ENCODE peak calls at places on chromosome 16, in five cellular contexts. R is H1, Q is A549, U is K562, F is HepG2. X is an unnamed sample.

GRCh38 chr16:3823427-3823826 is 57.1 kb downstream of the CREBBP start:
- DNase-seq in R (no peak), Q (no peak), U (no peak), F (no peak), X (no peak)

GRCh38 chr16:80899804-80900592 is 95.6 kb upstream of the CDYL2 start:
- DNase-seq in R (no peak), Q (peak), U (no peak), F (peak), X (peak)

GRCh38 chr16:51982715-51983680 is 563.9 kb downstream of the TOX3 start:
- DNase-seq in R (no peak), Q (peak), U (peak), F (peak), X (peak)

GRCh38 chr16:17404903-17405691 is 65.7 kb downstream of the XYLT1 start:
- DNase-seq in R (no peak), Q (no peak), U (no peak), F (no peak), X (peak)

GRCh38 chr16:88634994-88635670 is 3.2 kb upstream of the IL17C start:
- DNase-seq in R (no peak), Q (peak), U (no peak), F (no peak), X (no peak)

GRCh38 chr16:25109643-25110042 is 1.9 kb upstream of the LCMT1 start:
- DNase-seq in R (no peak), Q (peak), U (no peak), F (peak), X (no peak)

GRCh38 chr16:89153848-89154271 is 17.7 kb upstream of the CDH15 start:
- DNase-seq in R (no peak), Q (no peak), U (no peak), F (no peak), X (no peak)

GRCh38 chr16:66930189-66930588 is 4.0 kb downstream of the CIAO2B start:
- DNase-seq in R (no peak), Q (peak), U (peak), F (peak), X (no peak)

GRCh38 chr16:4160663-4161436 is 44.6 kb upstream of the ADCY9 start:
- DNase-seq in R (no peak), Q (no peak), U (no peak), F (no peak), X (no peak)

GRCh38 chr16:23114131-23114904 is 34.9 kb downstream of the USP31 start:
- DNase-seq in R (no peak), Q (no peak), U (no peak), F (no peak), X (no peak)

GRCh38 chr16:643050-643368 is 1.4 kb downstream of the MCRIP2 start:
- DNase-seq in R (no peak), Q (no peak), U (peak), F (no peak), X (no peak)

GRCh38 chr16:21702259-21702658 is 38.5 kb downstream of the OTOA start:
- DNase-seq in R (no peak), Q (no peak), U (no peak), F (no peak), X (no peak)

GRCh38 chr16:85422374-85423185 is 190.5 kb upstream of the GSE1 start:
- DNase-seq in R (no peak), Q (peak), U (peak), F (peak), X (no peak)

GRCh38 chr16:17817943-17818342 is 347.2 kb upstream of the XYLT1 start:
- DNase-seq in R (no peak), Q (no peak), U (no peak), F (no peak), X (no peak)

GRCh38 chr16:1940273-1941161 is 2.5 kb downstream of the MSRB1 start:
- DNase-seq in R (no peak), Q (no peak), U (no peak), F (peak), X (no peak)

GRCh38 chr16:48438414-48438813 is 53.2 kb upstream of the SIAH1 start:
- DNase-seq in R (no peak), Q (no peak), U (no peak), F (no peak), X (no peak)
- TF ChIP-seq CHD2 in R (no peak), Q (no peak), U (no peak), F (no peak), X (no peak)

DNA sequence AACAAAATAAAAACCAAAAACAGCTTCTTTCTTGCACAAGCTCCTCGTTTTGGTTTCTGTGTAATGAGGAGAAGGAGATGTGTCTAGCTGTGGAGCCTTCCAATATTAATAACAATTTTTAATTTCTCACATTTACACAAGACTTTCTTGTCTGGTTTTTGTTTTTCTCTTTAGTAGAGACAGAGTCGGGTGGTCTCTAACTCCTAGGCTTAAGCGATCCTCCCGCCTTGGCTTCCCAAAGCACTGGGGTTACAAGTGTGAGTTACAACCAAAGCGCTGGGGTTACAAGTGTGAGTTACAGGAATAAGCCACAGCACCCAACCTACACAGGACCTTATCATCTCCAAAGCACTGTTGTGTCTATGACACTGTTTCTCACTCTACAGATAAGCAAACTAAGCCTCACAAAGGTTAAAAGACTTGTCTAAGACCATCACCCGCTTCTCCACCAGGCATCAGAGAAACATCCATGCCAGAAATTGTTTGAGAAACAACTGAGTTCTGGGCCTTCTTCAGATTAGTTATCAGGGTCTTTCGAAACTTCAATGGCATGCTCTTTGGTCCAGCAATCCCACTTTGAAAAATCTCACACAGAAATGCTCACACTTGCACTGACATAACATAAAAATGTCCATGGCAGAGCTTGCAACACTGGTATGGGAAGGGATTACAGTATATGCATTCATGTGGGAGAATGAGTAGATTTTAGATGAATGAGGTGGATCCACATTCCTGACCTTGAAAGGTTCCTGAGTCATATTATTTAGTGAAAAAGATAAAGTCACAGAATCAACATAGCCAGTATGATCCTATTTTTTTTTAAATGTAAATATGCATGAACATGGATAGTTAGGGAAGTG is 3.9 kb downstream of the ABAT start:
- DNase-seq in R (no peak), Q (peak), U (no peak), F (peak), X (no peak)
- TF ChIP-seq CHD2 in R (no peak), Q (no peak), U (no peak), F (no peak), X (no peak)

GRCh38 chr16:29992371-29992967 is 2.9 kb downstream of the HIRIP3 start:
- DNase-seq in R (no peak), Q (no peak), U (no peak), F (no peak), X (no peak)
- TF ChIP-seq CHD2 in R (no peak), Q (no peak), U (no peak), F (no peak), X (no peak)

GRCh38 chr16:10940501-10941079 is 1.7 kb downstream of the DEXI start:
- DNase-seq in R (no peak), Q (no peak), U (no peak), F (no peak), X (no peak)

GRCh38 chr16:10941127-10941933 is 938 bp downstream of the DEXI start:
- DNase-seq in R (no peak), Q (no peak), U (no peak), F (no peak), X (no peak)

GRCh38 chr16:10938321-10938720 is 3.9 kb downstream of the DEXI start:
- DNase-seq in R (no peak), Q (no peak), U (no peak), F (no peak), X (no peak)

GRCh38 chr16:10938844-10939648 is 3.2 kb downstream of the DEXI start:
- DNase-seq in R (no peak), Q (no peak), U (no peak), F (peak), X (no peak)

DNA sequence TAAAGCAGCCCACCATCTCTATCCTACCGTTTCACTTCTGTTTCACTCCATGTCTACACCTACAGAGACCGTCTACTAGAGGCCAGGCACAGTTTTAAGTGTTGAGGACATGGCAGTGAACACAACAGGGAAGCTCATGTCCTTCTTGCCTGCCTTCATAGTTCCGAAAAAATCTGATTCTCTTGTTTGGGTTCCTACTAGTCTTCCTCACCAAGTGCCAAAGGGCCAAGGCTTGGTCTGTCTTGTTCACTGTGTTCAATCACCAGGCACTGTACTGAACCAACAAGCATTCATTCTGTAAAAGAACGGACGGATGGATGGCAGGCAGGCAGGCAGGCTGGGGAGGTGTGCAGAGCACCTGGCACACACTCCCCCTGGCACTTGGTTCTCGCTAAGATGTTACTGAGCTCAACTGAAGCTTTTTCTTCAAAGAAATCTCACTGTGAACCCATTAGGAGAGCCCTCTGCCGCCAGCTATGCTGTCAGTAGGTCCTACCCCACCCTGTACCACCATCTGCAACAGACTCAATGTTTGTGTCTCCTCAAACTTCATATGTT is 2.5 kb downstream of the DEXI start:
- DNase-seq in R (no peak), Q (no peak), U (no peak), F (no peak), X (no peak)
- TF ChIP-seq CHD2 in R (no peak), Q (no peak), U (no peak), F (no peak), X (no peak)

DNA sequence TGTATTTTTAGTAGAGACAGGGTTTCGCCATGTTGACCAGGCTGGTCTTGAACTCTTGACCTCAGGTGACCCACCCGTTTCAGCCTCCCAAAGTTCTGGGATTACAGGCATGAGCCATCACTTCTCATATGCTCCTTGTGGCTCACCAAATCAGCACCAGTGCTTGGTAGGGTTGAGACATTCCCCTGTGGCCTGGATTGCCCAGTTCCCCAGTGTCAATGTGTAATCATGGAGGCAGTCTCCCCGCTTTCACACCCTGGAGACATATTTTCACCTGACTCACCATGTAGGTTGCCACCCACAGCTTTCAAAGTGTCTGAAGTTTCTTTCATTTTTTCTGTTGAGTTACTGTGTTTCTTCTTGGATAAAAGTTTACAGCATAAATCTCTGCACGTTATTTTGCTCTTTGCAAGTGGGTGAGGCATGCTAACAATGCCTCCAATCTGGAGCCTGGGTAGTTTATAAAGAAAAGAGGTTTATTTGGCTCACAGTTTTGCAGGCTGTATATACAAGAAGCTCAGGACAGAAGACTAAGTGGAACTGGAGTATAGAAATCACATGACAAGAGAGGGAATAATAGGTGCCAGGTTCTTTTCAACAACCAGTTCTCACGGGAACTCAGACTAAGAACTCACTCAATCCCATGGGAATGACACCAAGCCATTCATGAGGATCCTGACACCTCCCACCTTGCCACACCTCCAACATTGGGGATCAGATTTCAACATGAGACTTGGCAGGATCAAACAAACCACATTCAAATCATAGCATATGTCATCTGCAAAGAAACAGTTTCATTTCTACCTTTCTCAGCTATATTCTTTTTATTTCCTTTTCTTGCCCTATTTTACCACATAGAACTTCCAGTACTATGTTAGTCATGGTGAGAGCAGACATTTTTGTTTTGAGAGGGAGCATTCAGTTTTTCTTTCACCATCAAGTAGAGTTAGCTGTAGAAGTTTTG is 113.2 kb downstream of the PHKB start:
- DNase-seq in R (no peak), Q (no peak), U (no peak), F (no peak), X (no peak)
- TF ChIP-seq CHD2 in R (no peak), Q (no peak), U (no peak), F (no peak), X (no peak)

GRCh38 chr16:54208262-54208661 is 78.3 kb downstream of the IRX3 start:
- DNase-seq in R (no peak), Q (no peak), U (no peak), F (no peak), X (no peak)
- TF ChIP-seq CHD2 in R (no peak), Q (no peak), U (no peak), F (no peak), X (no peak)

GRCh38 chr16:83890359-83890758 is 8.6 kb upstream of the MLYCD start:
- DNase-seq in R (no peak), Q (no peak), U (no peak), F (no peak), X (no peak)

GRCh38 chr16:83887564-83887963 is 11.4 kb upstream of the MLYCD start:
- DNase-seq in R (no peak), Q (no peak), U (no peak), F (no peak), X (no peak)

GRCh38 chr16:83887088-83887487 is 11.8 kb upstream of the MLYCD start:
- DNase-seq in R (no peak), Q (peak), U (no peak), F (no peak), X (no peak)

GRCh38 chr16:83888672-83889044 is 10.3 kb upstream of the MLYCD start:
- DNase-seq in R (no peak), Q (no peak), U (peak), F (no peak), X (no peak)

DNA sequence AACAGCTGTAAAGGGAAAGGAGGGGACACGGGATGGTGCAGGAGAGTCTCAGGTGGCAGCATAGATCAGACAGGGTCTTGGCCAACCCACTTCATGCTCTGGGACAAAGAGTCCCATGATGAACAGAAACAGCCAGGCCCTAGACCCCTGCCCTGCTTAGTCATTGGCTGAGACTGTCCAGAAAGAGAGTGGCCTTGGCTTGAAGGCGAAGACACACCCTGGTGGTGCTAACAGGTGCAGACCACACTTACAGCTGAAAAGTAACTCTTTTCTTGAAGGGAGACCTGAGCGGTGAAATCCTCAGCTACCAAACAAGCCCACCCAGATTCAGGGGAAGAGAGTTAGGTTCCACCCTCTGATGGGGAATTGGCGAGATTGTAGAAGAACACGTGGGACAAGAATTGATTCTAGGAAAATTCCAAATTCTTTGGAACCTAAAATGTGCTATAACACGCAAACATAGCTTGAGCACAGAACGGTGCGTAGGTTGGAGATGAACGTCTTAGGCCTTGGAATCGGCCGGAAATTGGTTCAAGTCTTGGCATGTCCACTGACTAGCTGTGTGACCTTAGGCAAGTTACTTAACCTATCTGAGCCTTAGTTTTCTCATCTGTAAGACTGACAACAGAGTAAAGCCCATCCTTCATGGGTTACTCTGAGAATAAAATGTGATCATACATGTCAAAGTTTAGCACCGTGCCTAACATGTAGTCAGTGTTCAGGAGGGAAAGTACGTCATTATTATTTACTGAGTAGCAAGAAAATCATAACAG is 12.5 kb upstream of the MLYCD start:
- DNase-seq in R (no peak), Q (no peak), U (no peak), F (no peak), X (no peak)
- TF ChIP-seq CHD2 in R (no peak), Q (no peak), U (no peak), F (no peak), X (no peak)

GRCh38 chr16:57255686-57256415 is 10.8 kb downstream of the ARL2BP start:
- DNase-seq in R (no peak), Q (no peak), U (no peak), F (no peak), X (no peak)

GRCh38 chr16:57258910-57259475 is 13.9 kb downstream of the ARL2BP start:
- DNase-seq in R (no peak), Q (no peak), U (no peak), F (no peak), X (no peak)

GRCh38 chr16:57257455-57258070 is 12.5 kb downstream of the ARL2BP start:
- DNase-seq in R (no peak), Q (no peak), U (no peak), F (no peak), X (no peak)

GRCh38 chr16:57258226-57258909 is 13.3 kb downstream of the ARL2BP start:
- DNase-seq in R (no peak), Q (no peak), U (no peak), F (no peak), X (no peak)

GRCh38 chr16:57256601-57257395 is 11.7 kb downstream of the ARL2BP start:
- DNase-seq in R (no peak), Q (no peak), U (peak), F (no peak), X (no peak)
- TF ChIP-seq CHD2 in R (no peak), Q (no peak), U (no peak), F (no peak), X (no peak)

GRCh38 chr16:29810699-29811169 is 1.3 kb upstream of the PRRT2 start:
- DNase-seq in R (no peak), Q (no peak), U (no peak), F (no peak), X (no peak)

GRCh38 chr16:29809850-29810698 is 1.9 kb upstream of the PRRT2 start:
- DNase-seq in R (no peak), Q (no peak), U (no peak), F (no peak), X (no peak)

GRCh38 chr16:29811896-29812665 is at the start of gene PRRT2:
- DNase-seq in R (no peak), Q (no peak), U (peak), F (no peak), X (peak)

GRCh38 chr16:29812754-29813643 is 1.0 kb downstream of the PRRT2 start:
- DNase-seq in R (no peak), Q (no peak), U (no peak), F (no peak), X (no peak)

DNA sequence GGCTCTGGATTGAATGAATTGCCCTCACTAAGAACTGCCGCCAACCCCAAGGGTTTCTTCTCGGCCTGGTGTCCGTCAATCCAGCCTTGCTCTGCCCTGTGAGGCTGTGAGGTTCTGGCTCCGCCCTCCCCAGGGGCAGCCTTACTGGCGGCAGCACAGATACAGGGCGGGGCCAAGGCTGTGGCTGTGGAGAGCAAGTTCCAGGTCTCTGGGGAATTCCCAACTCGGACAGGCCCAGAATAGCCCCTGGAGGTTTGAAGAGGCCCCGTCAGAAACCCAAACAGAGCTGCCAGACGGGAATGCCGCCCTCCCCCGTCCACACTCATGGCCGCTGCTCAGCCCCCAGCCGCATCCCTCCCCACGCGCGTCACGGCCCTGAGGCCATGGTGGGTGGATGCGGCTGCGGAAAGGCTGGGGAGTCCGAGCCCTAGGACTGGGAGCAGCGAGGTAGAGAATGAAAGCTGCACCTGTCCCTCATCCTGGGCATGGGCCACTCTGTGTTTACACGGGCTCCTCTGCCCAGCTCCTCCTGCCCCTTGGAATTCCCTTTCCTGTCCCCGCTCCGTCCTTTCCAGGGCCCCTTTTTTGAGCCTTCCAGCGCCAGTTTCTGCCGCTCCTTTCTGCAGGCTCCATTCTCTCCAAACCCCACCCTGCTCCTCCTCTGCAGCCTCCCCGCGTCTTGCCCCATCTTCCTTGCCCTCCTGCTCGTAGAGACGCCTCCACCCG is 660 bp upstream of the PRRT2 start:
- DNase-seq in R (peak), Q (peak), U (peak), F (peak), X (peak)
- TF ChIP-seq CHD2 in R (no peak), Q (no peak), U (peak), F (no peak), X (no peak)